ENCODE peak calls at places on chromosomes 2 and 18, in seven cellular contexts. R, F, B, Q, V, P and E are unnamed samples.

GRCh38 chr2:70905443-70905842 is 30.3 kb upstream of the ATP6V1B1 start:
- DNase-seq in R (no peak), F (no peak), B (no peak), Q (no peak), V (no peak), P (no peak), E (no peak)

GRCh38 chr2:100394111-100394641 is 23.3 kb downstream of the CHST10 start:
- DNase-seq in R (no peak), F (peak), B (no peak), Q (no peak), V (no peak), P (peak), E (no peak)

GRCh38 chr18:49021076-49021432 is 70.3 kb upstream of the SMAD7 start:
- DNase-seq in R (no peak), F (no peak), B (no peak), Q (no peak), V (no peak), P (no peak), E (no peak)

GRCh38 chr2:212958757-212959295 is 192.6 kb downstream of the IKZF2 start:
- DNase-seq in R (no peak), F (no peak), B (no peak), Q (no peak), V (no peak), P (no peak), E (no peak)

GRCh38 chr2:138059487-138059886 is 95.2 kb downstream of the HNMT start:
- DNase-seq in R (no peak), F (no peak), B (no peak), Q (no peak), V (no peak), P (no peak), E (no peak)

GRCh38 chr2:10931710-10932255 is 20.0 kb downstream of the KCNF1 start:
- DNase-seq in R (no peak), F (no peak), B (peak), Q (no peak), V (no peak), P (no peak), E (no peak)

GRCh38 chr2:220320326-220320725 is 692.9 kb downstream of the SLC4A3 start:
- DNase-seq in R (no peak), F (no peak), B (no peak), Q (no peak), V (no peak), P (no peak), E (no peak)

GRCh38 chr18:58297198-58297597 is 253.2 kb downstream of the NEDD4L start:
- DNase-seq in R (no peak), F (no peak), B (no peak), Q (no peak), V (no peak), P (no peak), E (peak)

GRCh38 chr2:39508243-39508642 is 71.2 kb upstream of the MAP4K3 start:
- DNase-seq in R (no peak), F (no peak), B (no peak), Q (no peak), V (no peak), P (no peak), E (no peak)

GRCh38 chr2:36797324-36798070 is 101.0 kb downstream of the VIT start:
- DNase-seq in R (no peak), F (no peak), B (no peak), Q (no peak), V (no peak), P (no peak), E (no peak)

GRCh38 chr2:141957321-141957720 is 173.5 kb downstream of the LRP1B start:
- DNase-seq in R (no peak), F (no peak), B (no peak), Q (no peak), V (no peak), P (no peak), E (no peak)

GRCh38 chr2:170307988-170308387 is 130.0 kb downstream of the MYO3B start:
- DNase-seq in R (no peak), F (no peak), B (no peak), Q (no peak), V (no peak), P (no peak), E (no peak)